ENCODE peak calls at places on chromosomes 7 and 10, in nine cellular contexts. One of them, this sample, is unnamed.

GRCh38 chr10:44659350-44659749 is 251.8 kb upstream of the TMEM72 start:
- DNase-seq in activated CD4-positive, alpha-beta T cell treated with anti-CD3 and anti-CD28 coated beads, Interleukin-2, amount 50 U/mL, for 24 hours: no peak
- DNase-seq in neural crest cell: no peak
- DNase-seq in NCI-H1092: no peak
- DNase-seq in pons: no peak
- DNase-seq in Calu3: no peak
- DNase-seq in RWPE1: no peak
- DNase-seq in T-cell: no peak
- DNase-seq in GDM1: no peak
- DNase-seq in this sample: no peak

GRCh38 chr7:40815512-40815911 is 680.7 kb downstream of the SUGCT start:
- DNase-seq in activated CD4-positive, alpha-beta T cell treated with anti-CD3 and anti-CD28 coated beads, Interleukin-2, amount 50 U/mL, for 24 hours: no peak
- DNase-seq in neural crest cell: no peak
- DNase-seq in NCI-H1092: no peak
- DNase-seq in pons: no peak
- DNase-seq in Calu3: no peak
- DNase-seq in RWPE1: peak; percentile 62
- DNase-seq in T-cell: no peak
- DNase-seq in GDM1: no peak
- DNase-seq in this sample: no peak

GRCh38 chr10:132294196-132294520 is 13.6 kb downstream of the STK32C start:
- DNase-seq in activated CD4-positive, alpha-beta T cell treated with anti-CD3 and anti-CD28 coated beads, Interleukin-2, amount 50 U/mL, for 24 hours: no peak
- DNase-seq in neural crest cell: no peak
- DNase-seq in NCI-H1092: no peak
- DNase-seq in pons: no peak
- DNase-seq in Calu3: no peak
- DNase-seq in RWPE1: no peak
- DNase-seq in T-cell: no peak
- DNase-seq in GDM1: no peak
- DNase-seq in this sample: no peak

GRCh38 chr7:30260246-30260768 is 24.1 kb upstream of the ZNRF2 start:
- DNase-seq in activated CD4-positive, alpha-beta T cell treated with anti-CD3 and anti-CD28 coated beads, Interleukin-2, amount 50 U/mL, for 24 hours: no peak
- DNase-seq in neural crest cell: no peak
- DNase-seq in NCI-H1092: no peak
- DNase-seq in pons: no peak
- DNase-seq in Calu3: no peak
- DNase-seq in RWPE1: no peak
- DNase-seq in T-cell: no peak
- DNase-seq in GDM1: no peak
- DNase-seq in this sample: no peak

GRCh38 chr10:109306698-109307097 is 616.6 kb downstream of the XPNPEP1 start:
- DNase-seq in activated CD4-positive, alpha-beta T cell treated with anti-CD3 and anti-CD28 coated beads, Interleukin-2, amount 50 U/mL, for 24 hours: no peak
- DNase-seq in neural crest cell: no peak
- DNase-seq in NCI-H1092: no peak
- DNase-seq in pons: no peak
- DNase-seq in Calu3: no peak
- DNase-seq in RWPE1: no peak
- DNase-seq in T-cell: no peak
- DNase-seq in GDM1: no peak
- DNase-seq in this sample: no peak

GRCh38 chr10:11663763-11664555 is 52.5 kb upstream of the USP6NL start:
- DNase-seq in activated CD4-positive, alpha-beta T cell treated with anti-CD3 and anti-CD28 coated beads, Interleukin-2, amount 50 U/mL, for 24 hours: no peak
- DNase-seq in neural crest cell: no peak
- DNase-seq in NCI-H1092: no peak
- DNase-seq in pons: no peak
- DNase-seq in Calu3: no peak
- DNase-seq in RWPE1: no peak
- DNase-seq in T-cell: no peak
- DNase-seq in GDM1: no peak
- DNase-seq in this sample: no peak

GRCh38 chr10:132036887-132037675 is 28.7 kb upstream of the JAKMIP3 start:
- DNase-seq in activated CD4-positive, alpha-beta T cell treated with anti-CD3 and anti-CD28 coated beads, Interleukin-2, amount 50 U/mL, for 24 hours: no peak
- DNase-seq in neural crest cell: no peak
- DNase-seq in NCI-H1092: no peak
- DNase-seq in pons: peak; percentile 28
- DNase-seq in Calu3: no peak
- DNase-seq in RWPE1: no peak
- DNase-seq in T-cell: no peak
- DNase-seq in GDM1: no peak
- DNase-seq in this sample: no peak

GRCh38 chr10:7233259-7233991 is 177.4 kb downstream of the SFMBT2 start:
- DNase-seq in activated CD4-positive, alpha-beta T cell treated with anti-CD3 and anti-CD28 coated beads, Interleukin-2, amount 50 U/mL, for 24 hours: no peak
- DNase-seq in neural crest cell: no peak
- DNase-seq in NCI-H1092: no peak
- DNase-seq in pons: no peak
- DNase-seq in Calu3: no peak
- DNase-seq in RWPE1: peak; percentile 8
- DNase-seq in T-cell: no peak
- DNase-seq in GDM1: no peak
- DNase-seq in this sample: peak; percentile 11

GRCh38 chr10:33542747-33543505 is 208.5 kb upstream of the NRP1 start:
- DNase-seq in activated CD4-positive, alpha-beta T cell treated with anti-CD3 and anti-CD28 coated beads, Interleukin-2, amount 50 U/mL, for 24 hours: no peak
- DNase-seq in neural crest cell: no peak
- DNase-seq in NCI-H1092: no peak
- DNase-seq in pons: no peak
- DNase-seq in Calu3: no peak
- DNase-seq in RWPE1: peak; percentile 21
- DNase-seq in T-cell: no peak
- DNase-seq in GDM1: no peak
- DNase-seq in this sample: no peak

GRCh38 chr10:18436902-18437301 is 214.5 kb downstream of the NSUN6 start:
- DNase-seq in activated CD4-positive, alpha-beta T cell treated with anti-CD3 and anti-CD28 coated beads, Interleukin-2, amount 50 U/mL, for 24 hours: no peak
- DNase-seq in neural crest cell: no peak
- DNase-seq in NCI-H1092: no peak
- DNase-seq in pons: no peak
- DNase-seq in Calu3: no peak
- DNase-seq in RWPE1: no peak
- DNase-seq in T-cell: no peak
- DNase-seq in GDM1: no peak
- DNase-seq in this sample: no peak

GRCh38 chr10:126073606-126074005 is 177.2 kb downstream of the FANK1 start:
- DNase-seq in activated CD4-positive, alpha-beta T cell treated with anti-CD3 and anti-CD28 coated beads, Interleukin-2, amount 50 U/mL, for 24 hours: no peak
- DNase-seq in neural crest cell: no peak
- DNase-seq in NCI-H1092: no peak
- DNase-seq in pons: no peak
- DNase-seq in Calu3: no peak
- DNase-seq in RWPE1: no peak
- DNase-seq in T-cell: no peak
- DNase-seq in GDM1: no peak
- DNase-seq in this sample: no peak

GRCh38 chr7:47586925-47587324 is 5.0 kb upstream of the TNS3 start:
- DNase-seq in activated CD4-positive, alpha-beta T cell treated with anti-CD3 and anti-CD28 coated beads, Interleukin-2, amount 50 U/mL, for 24 hours: no peak
- DNase-seq in neural crest cell: no peak
- DNase-seq in NCI-H1092: no peak
- DNase-seq in pons: no peak
- DNase-seq in Calu3: no peak
- DNase-seq in RWPE1: no peak
- DNase-seq in T-cell: no peak
- DNase-seq in GDM1: no peak
- DNase-seq in this sample: no peak

GRCh38 chr7:39417642-39418041 is 148.6 kb upstream of the YAE1 start:
- DNase-seq in activated CD4-positive, alpha-beta T cell treated with anti-CD3 and anti-CD28 coated beads, Interleukin-2, amount 50 U/mL, for 24 hours: no peak
- DNase-seq in neural crest cell: no peak
- DNase-seq in NCI-H1092: no peak
- DNase-seq in pons: no peak
- DNase-seq in Calu3: no peak
- DNase-seq in RWPE1: no peak
- DNase-seq in T-cell: no peak
- DNase-seq in GDM1: no peak
- DNase-seq in this sample: no peak